ENCODE peak calls at places on chromosomes 13 and 19, in nine cellular contexts. P is neural crest cell, N is BE2C, Q is prostate gland, A is GM23338, I is AG04450, V is GM12878, E is cardiac fibroblast, C is heart right ventricle. S is an unnamed sample.

GRCh38 chr19:17488593-17489391 is 18.5 kb downstream of the SLC27A1 start:
- DNase-seq in P (peak), N (peak), Q (peak), A (peak), I (no peak), V (no peak), E (no peak), C (peak), S (no peak)

GRCh38 chr13:32453981-32454380 is 26.1 kb upstream of the N4BP2L1 start:
- DNase-seq in P (no peak), N (no peak), Q (no peak), A (no peak), I (no peak), V (no peak), E (peak), C (no peak), S (no peak)

GRCh38 chr13:79307866-79308298 is 98.2 kb downstream of the RBM26 start:
- DNase-seq in P (no peak), N (no peak), Q (no peak), A (peak), I (peak), V (no peak), E (peak), C (no peak), S (no peak)

GRCh38 chr19:38706792-38707511 is 37.3 kb downstream of the CAPN12 start:
- DNase-seq in P (no peak), N (no peak), Q (no peak), A (peak), I (no peak), V (no peak), E (no peak), C (no peak), S (no peak)

GRCh38 chr19:17886515-17886914 is 14.8 kb downstream of the SLC5A5 start:
- DNase-seq in P (no peak), N (no peak), Q (no peak), A (no peak), I (no peak), V (peak), E (no peak), C (no peak), S (no peak)

GRCh38 chr13:45473627-45474026 is 8.9 kb downstream of the COG3 start:
- DNase-seq in P (no peak), N (peak), Q (no peak), A (peak), I (no peak), V (no peak), E (no peak), C (no peak), S (no peak)

GRCh38 chr19:51460164-51460992 is 2.1 kb upstream of the SIGLEC8 start:
- DNase-seq in P (no peak), N (peak), Q (no peak), A (peak), I (no peak), V (no peak), E (peak), C (no peak), S (no peak)

GRCh38 chr13:21109168-21109567 is 47.8 kb upstream of the LATS2 start:
- DNase-seq in P (no peak), N (no peak), Q (no peak), A (no peak), I (no peak), V (no peak), E (no peak), C (no peak), S (no peak)

GRCh38 chr19:39524495-39524894 is 8.2 kb downstream of the EID2B start:
- DNase-seq in P (no peak), N (no peak), Q (no peak), A (no peak), I (no peak), V (no peak), E (no peak), C (no peak), S (no peak)

GRCh38 chr13:99354371-99354951 is 47.3 kb upstream of the GPR183 start:
- DNase-seq in P (no peak), N (no peak), Q (peak), A (no peak), I (no peak), V (peak), E (no peak), C (no peak), S (no peak)

GRCh38 chr13:82829040-82829439 is 1053.2 kb downstream of the SLITRK1 start:
- DNase-seq in P (no peak), N (no peak), Q (no peak), A (no peak), I (no peak), V (no peak), E (no peak), C (no peak), S (no peak)

GRCh38 chr19:30088567-30088966 is 146.5 kb downstream of the URI1 start:
- DNase-seq in P (no peak), N (no peak), Q (no peak), A (no peak), I (no peak), V (no peak), E (no peak), C (no peak), S (no peak)

GRCh38 chr19:48632692-48633147 is 4.5 kb downstream of the DBP start:
- DNase-seq in P (no peak), N (no peak), Q (no peak), A (no peak), I (no peak), V (no peak), E (no peak), C (no peak), S (no peak)

GRCh38 chr13:69980799-69981198 is 126.8 kb upstream of the ATXN8OS start:
- DNase-seq in P (no peak), N (no peak), Q (no peak), A (no peak), I (no peak), V (no peak), E (no peak), C (no peak), S (no peak)

GRCh38 chr19:40932008-40932959 is 50.3 kb upstream of the CYP2A7 start:
- DNase-seq in P (no peak), N (no peak), Q (no peak), A (no peak), I (no peak), V (no peak), E (no peak), C (no peak), S (no peak)

GRCh38 chr19:1837625-1838105 is 10.6 kb downstream of the REXO1 start:
- DNase-seq in P (peak), N (peak), Q (no peak), A (peak), I (no peak), V (no peak), E (peak), C (no peak), S (no peak)

GRCh38 chr19:10193666-10194499 is 870 bp downstream of the DNMT1 start:
- DNase-seq in P (no peak), N (peak), Q (no peak), A (peak), I (no peak), V (no peak), E (peak), C (no peak), S (no peak)

GRCh38 chr19:958967-959685 is 25.0 kb upstream of the WDR18 start:
- DNase-seq in P (no peak), N (peak), Q (no peak), A (no peak), I (no peak), V (no peak), E (no peak), C (no peak), S (no peak)

GRCh38 chr13:82933986-82934385 is 948.3 kb downstream of the SLITRK1 start:
- DNase-seq in P (no peak), N (no peak), Q (no peak), A (no peak), I (no peak), V (no peak), E (no peak), C (no peak), S (no peak)

GRCh38 chr19:23409392-23410048 is 14.2 kb upstream of the ZNF91 start:
- DNase-seq in P (no peak), N (no peak), Q (no peak), A (no peak), I (no peak), V (no peak), E (no peak), C (no peak), S (no peak)

GRCh38 chr19:43618921-43619261 is 538 bp downstream of the ZNF428 start:
- DNase-seq in P (peak), N (peak), Q (no peak), A (no peak), I (no peak), V (peak), E (no peak), C (no peak), S (no peak)

GRCh38 chr19:58042709-58043340 is 9.0 kb downstream of the ZSCAN1 start:
- DNase-seq in P (no peak), N (no peak), Q (no peak), A (peak), I (no peak), V (no peak), E (no peak), C (no peak), S (no peak)

GRCh38 chr19:5407356-5407755 is 47.9 kb upstream of the ZNRF4 start:
- DNase-seq in P (no peak), N (peak), Q (no peak), A (peak), I (no peak), V (no peak), E (peak), C (no peak), S (no peak)

GRCh38 chr13:33490461-33491327 is 205.1 kb upstream of the STARD13 start:
- DNase-seq in P (no peak), N (no peak), Q (no peak), A (peak), I (no peak), V (no peak), E (peak), C (no peak), S (no peak)
- TF ChIP-seq CTCF in P (no peak), N (no peak), Q (no peak), A (peak), I (no peak), V (no peak), E (no peak), C (no peak), S (no peak)

GRCh38 chr19:11418518-11419506 is at the start of gene RGL3:
- DNase-seq in P (no peak), N (no peak), Q (peak), A (peak), I (no peak), V (no peak), E (no peak), C (peak), S (no peak)
- TF ChIP-seq CTCF in P (no peak), N (no peak), Q (no peak), A (no peak), I (no peak), V (no peak), E (no peak), C (no peak), S (no peak)

GRCh38 chr19:36688058-36688457 is 646 bp downstream of the ZNF567 start:
- DNase-seq in P (no peak), N (no peak), Q (no peak), A (no peak), I (no peak), V (no peak), E (no peak), C (no peak), S (no peak)
- TF ChIP-seq CTCF in P (no peak), N (no peak), Q (no peak), A (no peak), I (no peak), V (no peak), E (no peak), C (no peak), S (no peak)

GRCh38 chr13:104805346-104805745 is 1730.1 kb downstream of the EFNB2 start:
- DNase-seq in P (no peak), N (no peak), Q (no peak), A (no peak), I (no peak), V (no peak), E (no peak), C (no peak), S (no peak)

GRCh38 chr13:104809483-104809882 is 1726.0 kb downstream of the EFNB2 start:
- DNase-seq in P (no peak), N (no peak), Q (no peak), A (no peak), I (no peak), V (no peak), E (no peak), C (no peak), S (no peak)

DNA sequence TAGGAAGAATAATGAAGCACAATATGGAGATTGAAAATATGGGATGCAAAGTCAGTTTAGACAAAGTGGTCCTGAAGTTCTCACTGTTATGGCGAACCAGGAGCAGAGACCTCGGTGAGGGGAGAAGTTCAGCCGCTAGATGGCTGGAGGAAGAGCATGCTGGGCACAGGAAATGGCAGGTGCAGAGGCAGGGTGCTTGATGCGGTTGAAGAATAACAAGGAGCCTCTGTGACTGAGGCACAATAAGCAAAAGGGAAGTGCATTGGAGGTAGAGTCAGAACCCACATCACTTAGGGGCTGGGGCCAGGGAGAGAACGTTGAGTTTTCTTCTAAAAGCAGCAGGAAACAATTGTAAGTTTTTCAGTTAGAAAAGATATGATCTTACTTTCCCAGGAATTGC is 1725.2 kb downstream of the EFNB2 start:
- DNase-seq in P (no peak), N (no peak), Q (no peak), A (no peak), I (no peak), V (no peak), E (no peak), C (no peak), S (no peak)
- TF ChIP-seq CTCF in P (no peak), N (no peak), Q (no peak), A (no peak), I (no peak), V (no peak), E (no peak), C (no peak), S (no peak)

DNA sequence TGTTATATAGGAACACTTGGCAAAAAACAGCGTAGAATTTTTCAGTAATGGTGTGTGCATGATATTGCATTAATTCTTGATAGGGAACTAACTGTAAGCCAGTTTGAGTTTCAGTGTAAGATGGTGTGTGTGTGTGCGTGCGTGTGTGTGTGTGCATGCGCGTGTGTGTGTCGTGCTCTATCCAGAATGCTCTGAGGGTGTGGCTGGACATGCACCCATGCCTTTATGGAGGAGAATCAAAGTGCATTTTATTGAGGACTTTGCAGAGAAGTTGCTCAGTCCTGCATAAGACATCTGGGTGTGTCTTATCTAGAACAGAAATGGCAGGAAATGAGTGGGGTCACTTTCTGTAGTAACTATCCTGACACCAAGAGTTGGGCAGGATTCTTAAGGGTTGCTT is 252.3 kb downstream of the TSHZ3 start:
- DNase-seq in P (no peak), N (no peak), Q (no peak), A (no peak), I (no peak), V (no peak), E (peak), C (no peak), S (no peak)
- TF ChIP-seq CTCF in P (no peak), N (no peak), Q (no peak), A (no peak), I (no peak), V (no peak), E (no peak), C (no peak), S (no peak)